ENCODE peak calls at places on chromosome 7, in five cellular contexts. One of them, this sample, is unnamed.

GRCh38 chr7:1197997-1198632 is 34.6 kb upstream of the UNCX start:
- DNase-seq in H1: no peak
- DNase-seq in GM12878: no peak
- DNase-seq in HepG2: no peak
- DNase-seq in K562: no peak
- DNase-seq in this sample: no peak

GRCh38 chr7:66152538-66153191 is 38.0 kb downstream of the CRCP start:
- DNase-seq in K562: no peak
- DNase-seq in GM12878: no peak
- DNase-seq in H1: peak
- DNase-seq in HepG2: no peak
- DNase-seq in this sample: peak

GRCh38 chr7:35801392-35802101 is 690 bp downstream of the SEPTIN7 start:
- DNase-seq in K562: peak
- DNase-seq in H1: no peak
- DNase-seq in HepG2: peak
- DNase-seq in GM12878: no peak
- DNase-seq in this sample: peak

GRCh38 chr7:133854739-133855138 is 272.4 kb upstream of the LRGUK start:
- DNase-seq in H1: no peak
- DNase-seq in GM12878: no peak
- DNase-seq in K562: peak
- DNase-seq in HepG2: peak
- DNase-seq in this sample: no peak

GRCh38 chr7:75872073-75872782 is 6.6 kb upstream of the RHBDD2 start:
- DNase-seq in H1: no peak
- DNase-seq in HepG2: no peak
- DNase-seq in K562: no peak
- DNase-seq in GM12878: no peak
- DNase-seq in this sample: no peak

GRCh38 chr7:2099036-2099957 is 133.4 kb downstream of the MAD1L1 start:
- DNase-seq in GM12878: no peak
- DNase-seq in H1: no peak
- DNase-seq in K562: peak
- DNase-seq in HepG2: no peak
- DNase-seq in this sample: no peak

GRCh38 chr7:47361746-47362215 is 220.1 kb downstream of the TNS3 start:
- DNase-seq in HepG2: no peak
- DNase-seq in H1: no peak
- DNase-seq in GM12878: peak
- DNase-seq in K562: no peak
- DNase-seq in this sample: no peak

GRCh38 chr7:142784096-142784495 is 13.3 kb downstream of the PRSS2 start:
- DNase-seq in GM12878: no peak
- DNase-seq in H1: no peak
- DNase-seq in HepG2: no peak
- DNase-seq in K562: no peak
- DNase-seq in this sample: no peak

GRCh38 chr7:103106336-103107070 is 31.6 kb downstream of the ARMC10 start:
- DNase-seq in GM12878: no peak
- DNase-seq in H1: peak
- DNase-seq in K562: no peak
- DNase-seq in HepG2: peak
- DNase-seq in this sample: peak

GRCh38 chr7:143285454-143285756 is 647 bp downstream of the TMEM139 start:
- DNase-seq in GM12878: no peak
- DNase-seq in K562: no peak
- DNase-seq in HepG2: peak
- DNase-seq in H1: no peak
- DNase-seq in this sample: no peak

GRCh38 chr7:133601607-133602006 is 348.7 kb downstream of the EXOC4 start:
- DNase-seq in H1: no peak
- DNase-seq in K562: no peak
- DNase-seq in GM12878: no peak
- DNase-seq in HepG2: no peak
- DNase-seq in this sample: no peak

GRCh38 chr7:146116452-146117219 is at the start of gene CNTNAP2:
- DNase-seq in HepG2: no peak
- DNase-seq in K562: no peak
- DNase-seq in H1: peak
- DNase-seq in GM12878: no peak
- DNase-seq in this sample: peak

GRCh38 chr7:111076205-111076604 is 14.7 kb upstream of the LRRN3 start:
- DNase-seq in H1: no peak
- DNase-seq in HepG2: no peak
- DNase-seq in K562: no peak
- DNase-seq in GM12878: no peak
- DNase-seq in this sample: no peak

GRCh38 chr7:10677211-10677610 is 296.5 kb upstream of the PHF14 start:
- DNase-seq in HepG2: no peak
- DNase-seq in GM12878: no peak
- DNase-seq in K562: no peak
- DNase-seq in H1: no peak
- DNase-seq in this sample: no peak

GRCh38 chr7:28921822-28922221 is 36.3 kb downstream of the TRIL start:
- DNase-seq in GM12878: no peak
- DNase-seq in H1: no peak
- DNase-seq in HepG2: peak
- DNase-seq in K562: peak
- DNase-seq in this sample: peak

GRCh38 chr7:139543801-139544603 is 20.5 kb downstream of the CLEC2L start:
- DNase-seq in K562: peak
- DNase-seq in H1: no peak
- DNase-seq in GM12878: no peak
- DNase-seq in HepG2: no peak
- DNase-seq in this sample: peak

GRCh38 chr7:66766041-66766440 is 25.5 kb downstream of the RABGEF1 start:
- DNase-seq in H1: no peak
- DNase-seq in GM12878: no peak
- DNase-seq in K562: no peak
- DNase-seq in HepG2: no peak
- DNase-seq in this sample: no peak

GRCh38 chr7:4023502-4023901 is 658.6 kb upstream of the FOXK1 start:
- DNase-seq in HepG2: no peak
- DNase-seq in K562: no peak
- DNase-seq in H1: no peak
- DNase-seq in GM12878: no peak
- DNase-seq in this sample: no peak

GRCh38 chr7:39656415-39656814 is 33.0 kb downstream of the RALA start:
- DNase-seq in K562: no peak
- DNase-seq in GM12878: no peak
- DNase-seq in H1: no peak
- DNase-seq in HepG2: no peak
- DNase-seq in this sample: no peak

DNA sequence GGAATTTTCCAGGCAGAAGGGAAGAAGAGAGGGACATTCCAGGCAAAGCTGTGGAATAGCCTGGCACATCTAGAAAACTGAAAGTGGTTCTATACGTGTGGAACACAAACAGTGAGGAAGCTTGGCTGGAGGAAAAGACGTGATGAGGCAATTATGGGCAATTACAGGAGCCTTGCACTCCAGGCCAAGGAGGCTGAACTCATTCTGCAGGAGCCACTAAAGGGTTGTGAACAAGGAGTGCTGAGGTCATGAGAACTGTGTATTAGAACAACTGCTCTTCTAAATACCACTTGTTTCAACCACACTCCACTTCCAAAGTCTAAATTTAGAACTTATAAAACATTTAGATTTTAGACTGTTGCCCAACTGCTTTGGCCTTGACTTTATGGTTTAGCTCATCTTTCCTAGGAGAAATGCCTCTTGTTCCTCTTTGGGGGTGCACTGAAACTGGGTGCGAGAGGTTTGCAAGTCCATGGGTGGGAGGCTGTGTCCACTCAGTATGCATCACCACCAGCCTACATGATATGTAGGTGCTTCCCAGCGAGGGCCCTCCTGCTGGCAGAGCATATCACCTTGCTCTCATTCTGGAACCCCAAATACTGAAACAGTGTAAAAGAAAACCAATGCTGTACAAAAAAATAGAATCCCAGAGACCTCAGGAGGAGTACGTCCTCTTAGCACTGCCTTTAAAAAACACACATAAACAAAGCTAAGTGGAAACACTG is 199.7 kb upstream of the AOAH start:
- DNase-seq in GM12878: no peak
- DNase-seq in K562: no peak
- DNase-seq in H1: no peak
- DNase-seq in HepG2: no peak
- DNase-seq in this sample: no peak
- TF ChIP-seq ATF3 in GM12878: no peak
- TF ChIP-seq ATF3 in K562: no peak
- TF ChIP-seq ATF3 in H1: no peak
- TF ChIP-seq ATF3 in HepG2: no peak
- TF ChIP-seq ATF3 in this sample: no peak

GRCh38 chr7:98214811-98215321 is 3.6 kb downstream of the BHLHA15 start:
- DNase-seq in GM12878: no peak
- DNase-seq in K562: no peak
- DNase-seq in H1: no peak
- DNase-seq in HepG2: no peak
- DNase-seq in this sample: no peak

GRCh38 chr7:98212532-98213041 is 1.3 kb downstream of the BHLHA15 start:
- DNase-seq in HepG2: no peak
- DNase-seq in H1: no peak
- DNase-seq in K562: no peak
- DNase-seq in GM12878: no peak
- DNase-seq in this sample: peak

GRCh38 chr7:98215561-98216495 is 4.6 kb downstream of the BHLHA15 start:
- DNase-seq in H1: no peak
- DNase-seq in HepG2: no peak
- DNase-seq in GM12878: no peak
- DNase-seq in K562: no peak
- DNase-seq in this sample: no peak

GRCh38 chr7:98213296-98213873 is 2.1 kb downstream of the BHLHA15 start:
- DNase-seq in HepG2: no peak
- DNase-seq in GM12878: no peak
- DNase-seq in K562: no peak
- DNase-seq in H1: no peak
- DNase-seq in this sample: peak

DNA sequence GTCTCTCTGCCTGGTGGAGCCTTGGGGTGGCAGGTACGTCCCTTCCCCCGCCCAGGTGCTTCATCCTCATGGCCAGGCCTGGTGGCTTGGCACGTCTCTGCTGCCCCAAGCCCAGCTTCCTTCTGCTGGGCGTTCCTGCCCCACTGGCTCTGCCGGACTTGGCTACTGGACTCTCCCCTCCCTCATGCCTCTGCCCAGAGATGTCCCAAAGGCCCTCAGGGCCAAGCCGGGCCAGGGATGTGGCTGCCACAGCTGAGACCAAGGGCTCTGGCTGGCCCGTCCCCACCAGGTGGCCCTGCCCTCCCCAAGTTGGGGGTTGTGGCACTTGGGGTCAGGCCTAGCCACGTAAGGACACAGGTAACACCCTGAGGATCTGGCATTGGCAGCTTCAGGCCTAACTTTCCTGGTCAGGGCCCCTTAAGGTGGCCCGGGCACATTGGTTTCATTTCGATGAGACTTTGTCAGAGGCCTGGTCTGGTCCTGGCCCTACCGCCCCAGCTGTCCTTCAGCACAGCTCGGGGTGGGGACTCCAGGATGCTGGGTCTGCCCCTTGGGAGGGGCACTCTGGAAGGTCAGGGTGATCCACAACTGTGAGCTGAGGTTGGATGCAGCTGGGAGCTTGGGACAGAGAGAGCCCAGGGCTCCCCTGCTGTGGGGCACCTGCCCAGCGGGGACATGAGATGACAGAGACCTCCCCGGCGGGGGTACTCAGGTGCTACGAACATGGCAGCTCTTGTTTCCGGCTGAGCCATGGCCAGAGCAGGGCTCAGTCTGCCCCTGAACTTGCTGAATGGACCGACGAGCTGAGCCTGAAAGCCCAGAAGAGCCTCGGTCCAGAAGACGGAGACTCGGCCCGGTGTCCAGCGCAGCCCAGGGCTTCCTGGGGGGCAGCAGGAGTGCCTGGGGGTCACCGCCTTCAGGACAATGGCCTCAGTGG is 2.9 kb downstream of the BHLHA15 start:
- DNase-seq in HepG2: no peak
- DNase-seq in H1: no peak
- DNase-seq in GM12878: no peak
- DNase-seq in K562: no peak
- DNase-seq in this sample: peak
- TF ChIP-seq ATF2 in HepG2: no peak
- TF ChIP-seq ATF2 in H1: no peak
- TF ChIP-seq ATF2 in GM12878: no peak
- TF ChIP-seq ATF2 in K562: no peak
- TF ChIP-seq ATF2 in this sample: no peak

DNA sequence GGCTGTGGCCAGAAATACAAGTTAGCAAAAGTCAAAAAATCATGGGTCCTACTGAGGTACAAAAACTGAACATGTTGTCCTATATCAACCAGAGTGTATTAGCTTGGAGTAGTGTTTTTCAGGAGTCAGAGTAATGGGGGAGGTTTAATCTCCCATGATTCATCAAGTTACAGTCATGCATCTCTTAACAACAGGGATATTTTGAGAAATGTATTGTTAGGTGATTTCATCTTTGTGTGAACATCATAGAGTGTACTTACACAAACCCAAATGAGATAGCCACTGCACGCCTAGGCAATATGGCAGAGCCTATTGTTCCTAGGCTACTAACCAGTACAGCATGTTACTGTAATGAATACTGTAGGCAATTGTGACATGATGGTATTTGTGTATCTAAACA is 14.9 kb upstream of the TES start:
- DNase-seq in HepG2: no peak
- DNase-seq in GM12878: no peak
- DNase-seq in H1: no peak
- DNase-seq in K562: no peak
- DNase-seq in this sample: no peak
- TF ChIP-seq ATF3 in HepG2: no peak
- TF ChIP-seq ATF3 in GM12878: no peak
- TF ChIP-seq ATF3 in H1: no peak
- TF ChIP-seq ATF3 in K562: no peak
- TF ChIP-seq ATF3 in this sample: no peak

DNA sequence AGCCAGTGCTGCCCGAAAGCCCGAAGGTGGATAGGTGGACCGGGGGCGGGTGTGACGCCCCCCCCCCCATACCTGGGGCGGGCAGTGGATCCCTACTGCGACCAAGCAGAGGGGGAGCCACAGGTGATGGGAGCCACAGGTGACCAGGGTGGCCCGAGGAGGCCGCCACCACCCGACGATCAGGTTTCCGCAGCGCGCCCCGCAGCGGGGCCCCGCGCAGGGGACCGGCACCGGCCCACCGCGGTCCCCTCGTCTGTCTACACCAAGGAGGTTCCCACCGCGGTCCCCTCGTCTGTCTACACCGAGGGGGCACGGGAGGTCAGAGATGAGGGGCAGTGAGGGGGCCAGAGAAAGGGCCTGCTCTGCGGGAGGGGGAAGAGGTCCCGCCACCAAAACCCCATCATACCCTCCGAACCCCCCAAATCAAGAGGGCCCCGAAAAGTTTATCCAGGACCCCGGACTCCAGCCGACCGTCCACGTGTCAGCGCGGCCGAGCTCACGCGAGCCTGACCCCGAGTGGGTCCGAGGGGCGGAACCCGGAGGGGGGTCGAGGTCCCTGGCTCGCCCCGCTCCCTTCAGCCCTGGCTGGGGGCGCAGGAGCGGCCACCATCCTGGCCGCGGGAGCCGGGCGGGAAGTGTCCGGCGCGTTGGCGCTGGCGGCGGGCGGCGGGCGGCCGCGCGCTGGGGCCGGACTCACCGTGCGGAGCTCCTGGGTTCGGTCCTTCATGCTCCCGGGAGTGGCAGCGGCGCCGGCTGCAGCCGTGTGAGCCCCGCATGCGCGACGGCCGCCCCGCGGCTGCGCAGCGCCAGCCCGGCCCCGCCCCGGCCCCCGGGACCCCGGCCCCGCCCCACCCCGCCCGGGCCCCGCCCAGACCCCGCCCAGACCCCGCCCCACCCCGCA is at the start of gene STX1A:
- DNase-seq in HepG2: peak
- DNase-seq in K562: peak
- DNase-seq in GM12878: no peak
- DNase-seq in H1: no peak
- DNase-seq in this sample: peak
- TF ChIP-seq ATF2 in HepG2: no peak
- TF ChIP-seq ATF2 in K562: no peak
- TF ChIP-seq ATF2 in GM12878: no peak
- TF ChIP-seq ATF2 in H1: no peak
- TF ChIP-seq ATF2 in this sample: no peak

This sample was measured in WTC11.